ENCODE peak calls at places on chromosomes 6 and 20, in nine cellular contexts. One of them, this sample, is unnamed.
A peak's percentile ranks its signal among the peaks of the same experiment; 100 is the strongest.

GRCh38 chr6:35048031-35048613 is 93.0 kb downstream of the TCP11 start:
- DNase-seq in prostate gland: no peak
- DNase-seq in H9: peak; percentile 52
- DNase-seq in T-helper 1 cell: no peak
- DNase-seq in left ventricle myocardium inferior: no peak
- DNase-seq in AG08395: no peak
- DNase-seq in NCI-H1930: no peak
- DNase-seq in IMR-90: no peak
- DNase-seq in myocyte: peak; percentile 56
- DNase-seq in this sample: no peak

GRCh38 chr6:162343902-162344226 is 383.7 kb downstream of the PRKN start:
- DNase-seq in NCI-H1930: no peak
- DNase-seq in AG08395: peak; percentile 20
- DNase-seq in T-helper 1 cell: no peak
- DNase-seq in left ventricle myocardium inferior: no peak
- DNase-seq in IMR-90: no peak
- DNase-seq in H9: no peak
- DNase-seq in prostate gland: no peak
- DNase-seq in myocyte: peak; percentile 55
- DNase-seq in this sample: no peak

GRCh38 chr6:157869673-157870302 is 46.7 kb downstream of the SNX9 start:
- DNase-seq in NCI-H1930: no peak
- DNase-seq in left ventricle myocardium inferior: no peak
- DNase-seq in AG08395: no peak
- DNase-seq in T-helper 1 cell: no peak
- DNase-seq in H9: no peak
- DNase-seq in prostate gland: no peak
- DNase-seq in myocyte: no peak
- DNase-seq in IMR-90: no peak
- DNase-seq in this sample: no peak

GRCh38 chr6:18978330-18979128 is 591.4 kb downstream of the RNF144B start:
- DNase-seq in H9: no peak
- DNase-seq in left ventricle myocardium inferior: no peak
- DNase-seq in T-helper 1 cell: no peak
- DNase-seq in AG08395: no peak
- DNase-seq in NCI-H1930: no peak
- DNase-seq in myocyte: no peak
- DNase-seq in IMR-90: no peak
- DNase-seq in prostate gland: peak; percentile 11
- DNase-seq in this sample: peak; percentile 18

GRCh38 chr6:166032366-166033171 is 135.1 kb downstream of the TBXT start:
- DNase-seq in IMR-90: peak; percentile 90
- DNase-seq in left ventricle myocardium inferior: peak; percentile 79
- DNase-seq in myocyte: peak; percentile 67
- DNase-seq in NCI-H1930: no peak
- DNase-seq in prostate gland: no peak
- DNase-seq in H9: peak; percentile 76
- DNase-seq in AG08395: peak; percentile 71
- DNase-seq in T-helper 1 cell: no peak
- DNase-seq in this sample: no peak

GRCh38 chr6:4637691-4638433 is 138.3 kb upstream of the CDYL start:
- DNase-seq in NCI-H1930: no peak
- DNase-seq in H9: no peak
- DNase-seq in IMR-90: peak; percentile 93
- DNase-seq in T-helper 1 cell: no peak
- DNase-seq in AG08395: peak; percentile 67
- DNase-seq in prostate gland: no peak
- DNase-seq in myocyte: peak; percentile 41
- DNase-seq in left ventricle myocardium inferior: no peak
- DNase-seq in this sample: peak; percentile 78

GRCh38 chr20:37142708-37143107 is 36.4 kb upstream of the RPN2 start:
- DNase-seq in prostate gland: no peak
- DNase-seq in T-helper 1 cell: no peak
- DNase-seq in AG08395: no peak
- DNase-seq in left ventricle myocardium inferior: no peak
- DNase-seq in NCI-H1930: no peak
- DNase-seq in H9: no peak
- DNase-seq in myocyte: peak; percentile 3
- DNase-seq in IMR-90: peak; percentile 6
- DNase-seq in this sample: no peak

GRCh38 chr20:45735552-45735951 is 13.4 kb downstream of the SPINT4 start:
- DNase-seq in H9: no peak
- DNase-seq in left ventricle myocardium inferior: no peak
- DNase-seq in prostate gland: no peak
- DNase-seq in NCI-H1930: no peak
- DNase-seq in T-helper 1 cell: no peak
- DNase-seq in AG08395: no peak
- DNase-seq in IMR-90: no peak
- DNase-seq in myocyte: no peak
- DNase-seq in this sample: no peak

GRCh38 chr20:14441201-14441600 is 103.8 kb upstream of the FLRT3 start:
- DNase-seq in AG08395: peak; percentile 12
- DNase-seq in T-helper 1 cell: no peak
- DNase-seq in IMR-90: peak; percentile 68
- DNase-seq in H9: no peak
- DNase-seq in NCI-H1930: no peak
- DNase-seq in left ventricle myocardium inferior: no peak
- DNase-seq in prostate gland: no peak
- DNase-seq in myocyte: peak; percentile 5
- DNase-seq in this sample: no peak

GRCh38 chr6:170233304-170234205 is 57.3 kb downstream of the DLL1 start:
- DNase-seq in left ventricle myocardium inferior: peak; percentile 7
- DNase-seq in H9: no peak
- DNase-seq in myocyte: no peak
- DNase-seq in IMR-90: no peak
- DNase-seq in T-helper 1 cell: no peak
- DNase-seq in AG08395: no peak
- DNase-seq in NCI-H1930: no peak
- DNase-seq in prostate gland: no peak
- DNase-seq in this sample: no peak

GRCh38 chr6:9717568-9717967 is 697.3 kb downstream of the TFAP2A start:
- DNase-seq in H9: no peak
- DNase-seq in left ventricle myocardium inferior: no peak
- DNase-seq in NCI-H1930: no peak
- DNase-seq in AG08395: no peak
- DNase-seq in myocyte: no peak
- DNase-seq in T-helper 1 cell: no peak
- DNase-seq in IMR-90: no peak
- DNase-seq in prostate gland: no peak
- DNase-seq in this sample: no peak

GRCh38 chr20:57611605-57612311 is 8.5 kb downstream of the ZBP1 start:
- DNase-seq in T-helper 1 cell: no peak
- DNase-seq in AG08395: no peak
- DNase-seq in prostate gland: no peak
- DNase-seq in IMR-90: no peak
- DNase-seq in myocyte: no peak
- DNase-seq in NCI-H1930: no peak
- DNase-seq in left ventricle myocardium inferior: peak; percentile 37
- DNase-seq in H9: no peak
- DNase-seq in this sample: no peak

GRCh38 chr6:100622907-100623692 is 158.4 kb upstream of the SIM1 start:
- DNase-seq in AG08395: peak; percentile 21
- DNase-seq in T-helper 1 cell: no peak
- DNase-seq in myocyte: no peak
- DNase-seq in IMR-90: peak; percentile 76
- DNase-seq in NCI-H1930: no peak
- DNase-seq in H9: no peak
- DNase-seq in left ventricle myocardium inferior: no peak
- DNase-seq in prostate gland: no peak
- DNase-seq in this sample: no peak

GRCh38 chr20:38880952-38881735 is 45.1 kb upstream of the FAM83D start:
- DNase-seq in NCI-H1930: no peak
- DNase-seq in H9: no peak
- DNase-seq in T-helper 1 cell: no peak
- DNase-seq in prostate gland: no peak
- DNase-seq in AG08395: no peak
- DNase-seq in IMR-90: no peak
- DNase-seq in myocyte: peak; percentile 41
- DNase-seq in left ventricle myocardium inferior: no peak
- DNase-seq in this sample: no peak

GRCh38 chr6:150143521-150144293 is 863 bp downstream of the PPP1R14C start:
- DNase-seq in left ventricle myocardium inferior: peak; percentile 33
- DNase-seq in prostate gland: no peak
- DNase-seq in myocyte: no peak
- DNase-seq in NCI-H1930: no peak
- DNase-seq in H9: no peak
- DNase-seq in IMR-90: no peak
- DNase-seq in AG08395: no peak
- DNase-seq in T-helper 1 cell: no peak
- DNase-seq in this sample: no peak

GRCh38 chr20:44911264-44911921 is 1.5 kb downstream of the PABPC1L start:
- DNase-seq in myocyte: no peak
- DNase-seq in left ventricle myocardium inferior: no peak
- DNase-seq in IMR-90: peak; percentile 28
- DNase-seq in NCI-H1930: peak; percentile 4
- DNase-seq in H9: peak; percentile 91
- DNase-seq in prostate gland: peak; percentile 16
- DNase-seq in AG08395: peak; percentile 22
- DNase-seq in T-helper 1 cell: peak; percentile 22
- DNase-seq in this sample: no peak

GRCh38 chr6:22632561-22632960 is 63.2 kb downstream of the HDGFL1 start:
- DNase-seq in H9: no peak
- DNase-seq in NCI-H1930: no peak
- DNase-seq in AG08395: no peak
- DNase-seq in T-helper 1 cell: no peak
- DNase-seq in myocyte: no peak
- DNase-seq in prostate gland: no peak
- DNase-seq in IMR-90: no peak
- DNase-seq in left ventricle myocardium inferior: no peak
- DNase-seq in this sample: no peak

GRCh38 chr6:128097019-128097418 is 196.2 kb upstream of the THEMIS start:
- DNase-seq in NCI-H1930: no peak
- DNase-seq in myocyte: peak; percentile 22
- DNase-seq in AG08395: no peak
- DNase-seq in left ventricle myocardium inferior: no peak
- DNase-seq in prostate gland: no peak
- DNase-seq in H9: no peak
- DNase-seq in IMR-90: no peak
- DNase-seq in T-helper 1 cell: no peak
- DNase-seq in this sample: no peak

GRCh38 chr6:166707045-166707444 is 80.0 kb upstream of the RPS6KA2 start:
- DNase-seq in IMR-90: peak; percentile 8
- DNase-seq in T-helper 1 cell: no peak
- DNase-seq in left ventricle myocardium inferior: peak; percentile 60
- DNase-seq in myocyte: peak; percentile 25
- DNase-seq in NCI-H1930: peak; percentile 2
- DNase-seq in prostate gland: no peak
- DNase-seq in H9: peak; percentile 82
- DNase-seq in AG08395: no peak
- DNase-seq in this sample: no peak

GRCh38 chr6:139547082-139547776 is 172.8 kb upstream of the CITED2 start:
- DNase-seq in AG08395: no peak
- DNase-seq in left ventricle myocardium inferior: no peak
- DNase-seq in IMR-90: no peak
- DNase-seq in myocyte: peak; percentile 26
- DNase-seq in T-helper 1 cell: no peak
- DNase-seq in prostate gland: no peak
- DNase-seq in NCI-H1930: no peak
- DNase-seq in H9: no peak
- DNase-seq in this sample: no peak

GRCh38 chr6:153231048-153231635 is 100.1 kb upstream of the RGS17 start:
- DNase-seq in left ventricle myocardium inferior: peak; percentile 29
- DNase-seq in IMR-90: peak; percentile 12
- DNase-seq in H9: peak; percentile 76
- DNase-seq in T-helper 1 cell: no peak
- DNase-seq in NCI-H1930: peak; percentile 6
- DNase-seq in AG08395: no peak
- DNase-seq in myocyte: peak; percentile 53
- DNase-seq in prostate gland: no peak
- DNase-seq in this sample: peak; percentile 0

GRCh38 chr6:18100296-18100695 is 22.2 kb downstream of the NHLRC1 start:
- DNase-seq in left ventricle myocardium inferior: no peak
- DNase-seq in prostate gland: no peak
- DNase-seq in H9: no peak
- DNase-seq in NCI-H1930: no peak
- DNase-seq in IMR-90: no peak
- DNase-seq in T-helper 1 cell: no peak
- DNase-seq in AG08395: no peak
- DNase-seq in myocyte: no peak
- DNase-seq in this sample: no peak

GRCh38 chr6:112934433-112935327 is 587.5 kb downstream of the RFPL4B start:
- DNase-seq in NCI-H1930: no peak
- DNase-seq in T-helper 1 cell: no peak
- DNase-seq in IMR-90: no peak
- DNase-seq in left ventricle myocardium inferior: no peak
- DNase-seq in myocyte: no peak
- DNase-seq in AG08395: no peak
- DNase-seq in H9: no peak
- DNase-seq in prostate gland: no peak
- DNase-seq in this sample: no peak

GRCh38 chr20:41697861-41698559 is 79.8 kb upstream of the CHD6 start:
- DNase-seq in H9: peak; percentile 34
- DNase-seq in IMR-90: peak; percentile 37
- DNase-seq in NCI-H1930: peak; percentile 15
- DNase-seq in left ventricle myocardium inferior: no peak
- DNase-seq in myocyte: peak; percentile 38
- DNase-seq in prostate gland: no peak
- DNase-seq in T-helper 1 cell: no peak
- DNase-seq in AG08395: peak; percentile 52
- DNase-seq in this sample: no peak

GRCh38 chr20:46010491-46011405 is 2.0 kb downstream of the MMP9 start:
- DNase-seq in T-helper 1 cell: peak; percentile 54
- DNase-seq in IMR-90: peak; percentile 7
- DNase-seq in AG08395: no peak
- DNase-seq in prostate gland: no peak
- DNase-seq in left ventricle myocardium inferior: no peak
- DNase-seq in NCI-H1930: no peak
- DNase-seq in H9: no peak
- DNase-seq in myocyte: no peak
- DNase-seq in this sample: no peak

GRCh38 chr20:56653221-56653620 is 24.1 kb downstream of the TFAP2C start:
- DNase-seq in T-helper 1 cell: no peak
- DNase-seq in H9: no peak
- DNase-seq in NCI-H1930: no peak
- DNase-seq in left ventricle myocardium inferior: no peak
- DNase-seq in prostate gland: no peak
- DNase-seq in AG08395: peak; percentile 38
- DNase-seq in myocyte: no peak
- DNase-seq in IMR-90: no peak
- DNase-seq in this sample: no peak

GRCh38 chr20:37744347-37744746 is 50.5 kb downstream of the CTNNBL1 start:
- DNase-seq in IMR-90: no peak
- DNase-seq in H9: no peak
- DNase-seq in NCI-H1930: no peak
- DNase-seq in myocyte: no peak
- DNase-seq in T-helper 1 cell: no peak
- DNase-seq in prostate gland: no peak
- DNase-seq in AG08395: no peak
- DNase-seq in left ventricle myocardium inferior: no peak
- DNase-seq in this sample: no peak

GRCh38 chr20:45358282-45359068 is 4.5 kb upstream of the SYS1 start:
- DNase-seq in H9: no peak
- DNase-seq in IMR-90: peak; percentile 73
- DNase-seq in prostate gland: peak; percentile 66
- DNase-seq in NCI-H1930: no peak
- DNase-seq in T-helper 1 cell: no peak
- DNase-seq in myocyte: peak; percentile 77
- DNase-seq in AG08395: peak; percentile 69
- DNase-seq in left ventricle myocardium inferior: peak; percentile 73
- DNase-seq in this sample: no peak

GRCh38 chr20:62448788-62449187 is 21.4 kb upstream of the RBBP8NL start:
- DNase-seq in IMR-90: no peak
- DNase-seq in myocyte: no peak
- DNase-seq in T-helper 1 cell: no peak
- DNase-seq in AG08395: no peak
- DNase-seq in NCI-H1930: no peak
- DNase-seq in prostate gland: no peak
- DNase-seq in left ventricle myocardium inferior: no peak
- DNase-seq in H9: no peak
- DNase-seq in this sample: no peak

This sample was measured in epithelial cell of prostate.